ENCODE peak calls at places on chromosomes 12 and 14, in four cellular contexts. One of them, this sample, is unnamed.

GRCh38 chr14:105322791-105323556 is 8.4 kb downstream of the PACS2 start:
- DNase-seq in fibroblast of lung: no peak
- DNase-seq in left lung: no peak
- DNase-seq in endodermal cell: peak
- DNase-seq in this sample: no peak

GRCh38 chr12:105204916-105205315 is 31.1 kb downstream of the APPL2 start:
- DNase-seq in fibroblast of lung: no peak
- DNase-seq in left lung: no peak
- DNase-seq in endodermal cell: no peak
- DNase-seq in this sample: no peak

GRCh38 chr12:2163172-2163927 is 110.6 kb downstream of the CACNA1C start:
- DNase-seq in left lung: peak
- DNase-seq in fibroblast of lung: peak
- DNase-seq in endodermal cell: no peak
- DNase-seq in this sample: no peak

GRCh38 chr14:89720741-89721315 is 233.7 kb downstream of the EFCAB11 start:
- DNase-seq in fibroblast of lung: no peak
- DNase-seq in left lung: peak
- DNase-seq in endodermal cell: peak
- DNase-seq in this sample: peak

GRCh38 chr14:66099451-66099850 is 386.7 kb upstream of the CCDC196 start:
- DNase-seq in endodermal cell: no peak
- DNase-seq in left lung: no peak
- DNase-seq in fibroblast of lung: no peak
- DNase-seq in this sample: no peak

GRCh38 chr14:49972199-49972671 is 79.4 kb downstream of the ARF6 start:
- DNase-seq in fibroblast of lung: peak
- DNase-seq in endodermal cell: no peak
- DNase-seq in left lung: no peak
- DNase-seq in this sample: no peak

GRCh38 chr12:47739959-47740358 is 14.7 kb upstream of the ENDOU start:
- DNase-seq in endodermal cell: no peak
- DNase-seq in fibroblast of lung: no peak
- DNase-seq in left lung: no peak
- DNase-seq in this sample: no peak

GRCh38 chr12:22228022-22228875 is 106.3 kb downstream of the ST8SIA1 start:
- DNase-seq in left lung: no peak
- DNase-seq in fibroblast of lung: peak
- DNase-seq in endodermal cell: no peak
- DNase-seq in this sample: no peak

GRCh38 chr14:61569783-61570182 is 125.5 kb upstream of the HIF1A start:
- DNase-seq in fibroblast of lung: peak
- DNase-seq in left lung: peak
- DNase-seq in endodermal cell: peak
- DNase-seq in this sample: peak

GRCh38 chr14:37623552-37623951 is 28.1 kb downstream of the TTC6 start:
- DNase-seq in endodermal cell: no peak
- DNase-seq in fibroblast of lung: peak
- DNase-seq in left lung: no peak
- DNase-seq in this sample: no peak

GRCh38 chr12:1801285-1801975 is 18.9 kb upstream of the LRTM2 start:
- DNase-seq in endodermal cell: peak
- DNase-seq in fibroblast of lung: no peak
- DNase-seq in left lung: no peak
- DNase-seq in this sample: no peak

GRCh38 chr12:27008070-27008469 is 6.1 kb downstream of the TM7SF3 start:
- DNase-seq in fibroblast of lung: no peak
- DNase-seq in left lung: no peak
- DNase-seq in endodermal cell: no peak
- DNase-seq in this sample: no peak

GRCh38 chr12:54125950-54126695 is 62.7 kb downstream of the SMUG1 start:
- DNase-seq in endodermal cell: peak
- DNase-seq in left lung: no peak
- DNase-seq in fibroblast of lung: no peak
- DNase-seq in this sample: no peak

DNA sequence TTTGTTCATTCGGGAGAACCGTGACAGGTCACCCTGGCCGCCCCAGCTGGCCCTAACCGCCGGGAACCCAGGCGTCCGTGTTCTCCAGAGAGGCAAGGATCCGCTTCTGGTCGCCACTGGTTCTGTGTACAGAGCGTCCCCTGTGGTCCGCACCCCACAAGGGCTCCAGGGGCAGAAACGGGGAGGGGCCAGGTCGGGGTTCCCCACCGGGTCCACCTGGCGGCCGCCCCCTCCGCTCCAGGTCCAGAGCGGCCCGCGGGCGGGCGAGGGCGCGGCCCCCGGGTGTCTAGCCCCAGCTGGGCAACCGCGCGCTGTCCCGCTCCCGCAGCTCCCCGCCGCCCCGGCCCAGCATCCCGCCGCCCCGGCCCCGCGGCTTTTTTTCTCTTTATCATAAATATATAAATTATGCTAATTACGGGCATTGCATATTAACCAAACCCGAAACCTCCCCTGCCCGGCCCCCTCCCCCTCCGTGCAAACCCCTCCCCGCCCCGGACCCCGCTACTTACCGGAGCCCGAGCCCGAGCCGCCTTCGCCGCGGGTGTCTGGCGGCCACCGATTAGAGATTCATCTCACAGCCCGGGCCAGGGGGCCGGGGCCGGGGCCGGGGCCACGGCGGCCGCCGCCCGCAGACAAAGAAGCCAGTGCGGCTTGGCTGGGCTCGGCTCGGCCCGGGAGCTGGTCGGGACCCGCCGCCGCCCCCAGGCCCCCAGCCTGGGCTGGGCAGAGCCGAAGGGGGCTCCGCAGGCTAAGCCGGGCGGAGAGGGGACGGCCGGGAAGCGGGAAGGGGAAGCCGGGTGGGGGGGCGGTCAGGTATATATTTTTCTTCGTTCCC is 512 bp downstream of the POU6F1 start:
- DNase-seq in left lung: peak
- DNase-seq in fibroblast of lung: no peak
- DNase-seq in endodermal cell: peak
- DNase-seq in this sample: peak
- TF ChIP-seq CTCF in left lung: no peak
- TF ChIP-seq CTCF in fibroblast of lung: no peak
- TF ChIP-seq CTCF in endodermal cell: peak
- TF ChIP-seq CTCF in this sample: no peak

GRCh38 chr12:28222081-28222700 is 31.9 kb downstream of the CCDC91 start:
- DNase-seq in endodermal cell: no peak
- DNase-seq in fibroblast of lung: no peak
- DNase-seq in left lung: no peak
- DNase-seq in this sample: no peak
- TF ChIP-seq CTCF in endodermal cell: no peak
- TF ChIP-seq CTCF in fibroblast of lung: no peak
- TF ChIP-seq CTCF in left lung: no peak
- TF ChIP-seq CTCF in this sample: no peak

GRCh38 chr12:102652645-102653313 is 172.4 kb upstream of the IGF1 start:
- DNase-seq in endodermal cell: no peak
- DNase-seq in fibroblast of lung: no peak
- DNase-seq in left lung: no peak
- DNase-seq in this sample: no peak
- TF ChIP-seq CTCF in endodermal cell: no peak
- TF ChIP-seq CTCF in fibroblast of lung: no peak
- TF ChIP-seq CTCF in left lung: no peak
- TF ChIP-seq CTCF in this sample: no peak

DNA sequence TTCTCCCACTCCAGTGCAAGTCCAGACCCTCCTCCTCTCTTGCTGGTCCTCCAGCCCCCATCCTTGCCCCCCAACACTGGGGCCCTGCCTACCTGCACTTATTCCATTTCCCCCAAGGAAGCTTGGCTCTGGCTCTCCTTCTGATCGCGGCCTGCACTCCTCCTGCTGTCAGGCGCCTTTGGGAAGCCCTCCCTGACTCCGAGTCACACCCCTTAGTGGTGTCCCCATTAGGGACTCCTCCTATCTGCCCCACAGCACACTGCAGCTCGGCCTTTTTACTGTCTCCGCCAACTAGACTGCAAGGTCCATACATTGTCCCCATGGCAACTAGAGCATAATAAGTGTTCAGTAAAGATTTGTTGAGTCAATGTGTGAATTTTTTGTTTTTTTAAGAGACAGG is 32.9 kb downstream of the FIGNL2 start:
- DNase-seq in endodermal cell: no peak
- DNase-seq in left lung: no peak
- DNase-seq in fibroblast of lung: no peak
- DNase-seq in this sample: no peak
- TF ChIP-seq CTCF in endodermal cell: peak
- TF ChIP-seq CTCF in left lung: no peak
- TF ChIP-seq CTCF in fibroblast of lung: no peak
- TF ChIP-seq CTCF in this sample: no peak

DNA sequence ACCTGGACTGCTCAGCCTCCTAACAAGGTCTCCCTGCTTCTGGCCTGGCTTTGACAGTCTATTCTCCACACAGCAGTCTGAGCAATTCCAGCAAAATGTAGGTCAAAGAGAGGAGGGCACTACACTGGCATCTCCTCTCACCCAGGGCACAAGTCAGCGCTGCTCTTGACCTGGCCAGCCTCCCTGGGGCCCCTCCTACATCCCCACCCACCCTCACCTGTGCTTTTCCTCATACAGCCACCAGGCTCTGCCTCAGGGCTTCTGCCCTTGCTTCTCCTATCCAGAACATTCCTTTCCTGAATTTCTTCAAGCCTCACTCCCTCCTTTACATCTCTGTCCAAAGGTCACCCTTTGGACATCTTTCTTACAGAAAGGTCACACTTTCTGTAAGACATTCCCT is 33.7 kb downstream of the GALNT4 start:
- DNase-seq in fibroblast of lung: no peak
- DNase-seq in left lung: no peak
- DNase-seq in endodermal cell: peak
- DNase-seq in this sample: no peak
- TF ChIP-seq CTCF in fibroblast of lung: no peak
- TF ChIP-seq CTCF in left lung: no peak
- TF ChIP-seq CTCF in endodermal cell: peak
- TF ChIP-seq CTCF in this sample: no peak

DNA sequence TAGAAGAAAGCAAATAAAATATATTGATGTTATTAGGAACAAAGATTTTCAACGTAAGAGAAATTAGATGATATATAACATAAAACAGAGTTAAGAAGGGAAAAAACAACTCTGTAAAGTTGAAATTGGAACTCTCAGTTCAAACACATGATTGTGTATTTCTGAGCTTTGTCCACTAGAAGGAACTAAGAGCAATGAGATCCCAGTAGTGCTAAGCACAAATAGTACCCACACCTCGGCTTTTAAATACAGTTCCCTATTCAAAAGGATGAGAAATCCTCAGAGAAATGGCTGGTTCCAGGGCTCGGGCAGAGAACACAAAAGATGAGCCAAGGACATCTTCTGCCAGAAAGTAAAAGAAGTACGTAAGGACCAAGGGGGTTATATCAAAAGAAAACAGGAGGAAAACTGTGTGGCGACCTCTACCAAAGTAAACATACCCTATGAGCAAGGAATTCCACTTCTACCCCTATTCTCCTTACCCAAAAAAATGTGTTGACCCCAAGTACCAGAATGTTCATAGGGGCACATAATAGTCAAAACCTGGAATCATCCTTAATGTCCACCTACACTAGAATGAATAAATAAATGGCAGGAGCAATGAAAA is 96.6 kb downstream of the SPTSSA start:
- DNase-seq in fibroblast of lung: peak
- DNase-seq in left lung: no peak
- DNase-seq in endodermal cell: no peak
- DNase-seq in this sample: no peak
- TF ChIP-seq CTCF in fibroblast of lung: peak
- TF ChIP-seq CTCF in left lung: peak
- TF ChIP-seq CTCF in endodermal cell: peak
- TF ChIP-seq CTCF in this sample: peak

GRCh38 chr12:131851741-131852550 is 23.8 kb downstream of the MMP17 start:
- DNase-seq in endodermal cell: no peak
- DNase-seq in fibroblast of lung: no peak
- DNase-seq in left lung: no peak
- DNase-seq in this sample: no peak

GRCh38 chr12:131852551-131853299 is 24.5 kb downstream of the MMP17 start:
- DNase-seq in fibroblast of lung: no peak
- DNase-seq in left lung: no peak
- DNase-seq in endodermal cell: peak
- DNase-seq in this sample: peak

GRCh38 chr12:131848753-131849152 is 20.6 kb downstream of the MMP17 start:
- DNase-seq in fibroblast of lung: no peak
- DNase-seq in endodermal cell: no peak
- DNase-seq in left lung: no peak
- DNase-seq in this sample: no peak

GRCh38 chr12:131849700-131850553 is 21.7 kb downstream of the MMP17 start:
- DNase-seq in left lung: no peak
- DNase-seq in fibroblast of lung: no peak
- DNase-seq in endodermal cell: no peak
- DNase-seq in this sample: no peak

DNA sequence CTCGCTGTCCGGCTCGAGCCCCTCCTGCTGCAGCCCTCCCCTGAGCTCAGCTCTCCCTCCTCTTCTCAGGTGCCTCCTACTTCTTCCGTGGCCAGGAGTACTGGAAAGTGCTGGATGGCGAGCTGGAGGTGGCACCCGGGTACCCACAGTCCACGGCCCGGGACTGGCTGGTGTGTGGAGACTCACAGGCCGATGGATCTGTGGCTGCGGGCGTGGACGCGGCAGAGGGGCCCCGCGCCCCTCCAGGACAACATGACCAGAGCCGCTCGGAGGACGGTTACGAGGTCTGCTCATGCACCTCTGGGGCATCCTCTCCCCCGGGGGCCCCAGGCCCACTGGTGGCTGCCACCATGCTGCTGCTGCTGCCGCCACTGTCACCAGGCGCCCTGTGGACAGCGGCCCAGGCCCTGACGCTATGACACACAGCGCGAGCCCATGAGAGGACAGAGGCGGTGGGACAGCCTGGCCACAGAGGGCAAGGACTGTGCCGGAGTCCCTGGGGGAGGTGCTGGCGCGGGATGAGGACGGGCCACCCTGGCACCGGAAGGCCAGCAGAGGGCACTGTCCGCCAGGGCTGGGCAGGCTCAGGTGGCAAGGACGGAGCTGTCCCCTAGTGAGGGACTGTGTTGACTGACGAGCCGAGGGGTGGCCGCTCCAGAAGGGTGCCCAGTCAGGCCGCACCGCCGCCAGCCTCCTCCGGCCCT is 22.8 kb downstream of the MMP17 start:
- DNase-seq in endodermal cell: peak
- DNase-seq in left lung: no peak
- DNase-seq in fibroblast of lung: no peak
- DNase-seq in this sample: no peak
- TF ChIP-seq CTCF in endodermal cell: peak
- TF ChIP-seq CTCF in left lung: peak
- TF ChIP-seq CTCF in fibroblast of lung: no peak
- TF ChIP-seq CTCF in this sample: peak

This sample was measured in CD14-positive monocyte.